ENCODE peak calls at places on chromosomes 13 and 19, in five cellular contexts. T, C, O, Q and B are unnamed samples.

GRCh38 chr13:77184455-77184854 is 142.4 kb downstream of the MYCBP2 start:
- DNase-seq in T (no peak), C (no peak), O (no peak), Q (no peak), B (no peak)

GRCh38 chr13:52459668-52460067 is 4.4 kb downstream of the CKAP2 start:
- DNase-seq in T (peak; percentile 86), C (no peak), O (no peak), Q (no peak), B (peak; percentile 36)

GRCh38 chr19:2164020-2164988 is 571 bp downstream of the DOT1L start:
- DNase-seq in T (no peak), C (no peak), O (no peak), Q (no peak), B (no peak)

GRCh38 chr19:40139533-40140287 is 49.0 kb upstream of the ZNF780A start:
- DNase-seq in T (peak; percentile 63), C (no peak), O (peak; percentile 64), Q (no peak), B (peak; percentile 14)

GRCh38 chr19:57242821-57243220 is 2.4 kb downstream of the ZNF805 start:
- DNase-seq in T (no peak), C (no peak), O (no peak), Q (no peak), B (no peak)

GRCh38 chr19:4524808-4525562 is 6.7 kb upstream of the PLIN4 start:
- DNase-seq in T (no peak), C (peak; percentile 9), O (peak; percentile 19), Q (peak; percentile 50), B (no peak)

GRCh38 chr19:19568802-19569756 is 31.0 kb downstream of the CILP2 start:
- DNase-seq in T (peak; percentile 67), C (no peak), O (no peak), Q (no peak), B (peak; percentile 24)

GRCh38 chr19:33871605-33872004 is 74.9 kb downstream of the KCTD15 start:
- DNase-seq in T (no peak), C (no peak), O (no peak), Q (no peak), B (no peak)

GRCh38 chr13:112105244-112105681 is 38.3 kb downstream of the SOX1 start:
- DNase-seq in T (no peak), C (no peak), O (no peak), Q (no peak), B (no peak)

GRCh38 chr19:32651729-32652140 is 23.2 kb downstream of the ANKRD27 start:
- DNase-seq in T (peak; percentile 11), C (no peak), O (no peak), Q (no peak), B (no peak)

GRCh38 chr19:418761-419632 is 10.1 kb upstream of the C2CD4C start:
- DNase-seq in T (no peak), C (no peak), O (no peak), Q (no peak), B (no peak)

GRCh38 chr19:53927745-53928144 is 18.7 kb downstream of the CACNG7 start:
- DNase-seq in T (peak; percentile 64), C (no peak), O (no peak), Q (no peak), B (no peak)

GRCh38 chr13:41053384-41053826 is 7.9 kb upstream of the WBP4 start:
- DNase-seq in T (peak; percentile 49), C (no peak), O (no peak), Q (no peak), B (no peak)

GRCh38 chr19:30959011-30959410 is 390.2 kb downstream of the TSHZ3 start:
- DNase-seq in T (no peak), C (no peak), O (no peak), Q (no peak), B (no peak)

GRCh38 chr13:114142640-114143490 is 10.4 kb upstream of the RASA3 start:
- DNase-seq in T (peak; percentile 65), C (peak; percentile 41), O (peak; percentile 88), Q (no peak), B (no peak)

GRCh38 chr19:19067276-19068072 is 3.7 kb downstream of the SLC25A42 start:
- DNase-seq in T (no peak), C (no peak), O (no peak), Q (no peak), B (no peak)

GRCh38 chr19:54316746-54317107 is 3.8 kb upstream of the LILRA5 start:
- DNase-seq in T (no peak), C (no peak), O (no peak), Q (no peak), B (no peak)

GRCh38 chr13:23504188-23504587 is 66.0 kb upstream of the TNFRSF19 start:
- DNase-seq in T (peak; percentile 19), C (no peak), O (no peak), Q (no peak), B (no peak)

GRCh38 chr19:8214802-8215201 is 5.6 kb downstream of the CERS4 start:
- DNase-seq in T (no peak), C (no peak), O (no peak), Q (no peak), B (no peak)

GRCh38 chr19:12314553-12314952 is 18.9 kb downstream of the ZNF563 start:
- DNase-seq in T (no peak), C (no peak), O (no peak), Q (no peak), B (no peak)

GRCh38 chr13:103218253-103218652 is 152.0 kb upstream of the SLC10A2 start:
- DNase-seq in T (no peak), C (no peak), O (no peak), Q (no peak), B (no peak)

GRCh38 chr13:28679628-28680027 is 20.7 kb downstream of the POMP start:
- DNase-seq in T (peak; percentile 31), C (no peak), O (peak; percentile 2), Q (no peak), B (no peak)

GRCh38 chr13:35455022-35455421 is 21.5 kb downstream of the MAB21L1 start:
- DNase-seq in T (no peak), C (no peak), O (no peak), Q (no peak), B (no peak)

GRCh38 chr13:37448072-37448471 is 150.5 kb downstream of the POSTN start:
- DNase-seq in T (peak; percentile 56), C (no peak), O (no peak), Q (no peak), B (no peak)